ENCODE peak calls at places on chromosomes 7 and 10, in seven cellular contexts. Q is NCI-H1436, L is adrenal gland, X is fibroblast of villous mesenchyme, D is type B pancreatic cell, T is BJ, V is cerebellum. U is an unnamed sample.

GRCh38 chr7:107785926-107786325 is 17.1 kb downstream of the SLC26A3 start:
- DNase-seq in Q (no peak), L (no peak), X (peak; percentile 45), D (no peak), T (no peak), V (no peak), U (no peak)

GRCh38 chr7:112481833-112482669 is 1.3 kb downstream of the LSMEM1 start:
- DNase-seq in Q (no peak), L (peak; percentile 63), X (peak; percentile 91), D (no peak), T (peak; percentile 75), V (no peak), U (peak; percentile 90)

GRCh38 chr10:12875100-12875499 is 126.4 kb downstream of the CCDC3 start:
- DNase-seq in Q (no peak), L (no peak), X (peak; percentile 66), D (no peak), T (no peak), V (peak; percentile 28), U (no peak)

GRCh38 chr10:79133386-79133785 is 64.6 kb downstream of the ZMIZ1 start:
- DNase-seq in Q (no peak), L (no peak), X (no peak), D (no peak), T (no peak), V (no peak), U (no peak)

GRCh38 chr7:42053834-42054233 is 183.2 kb downstream of the GLI3 start:
- DNase-seq in Q (no peak), L (no peak), X (no peak), D (no peak), T (no peak), V (no peak), U (no peak)

GRCh38 chr7:28684729-28685211 is 272.5 kb downstream of the CREB5 start:
- DNase-seq in Q (no peak), L (no peak), X (no peak), D (no peak), T (no peak), V (no peak), U (no peak)

GRCh38 chr7:104241581-104241980 is 33.8 kb upstream of the ORC5 start:
- DNase-seq in Q (no peak), L (no peak), X (no peak), D (no peak), T (no peak), V (no peak), U (no peak)

GRCh38 chr7:142838461-142839213 is 16.2 kb upstream of the EPHB6 start:
- DNase-seq in Q (no peak), L (no peak), X (peak; percentile 11), D (no peak), T (no peak), V (no peak), U (peak; percentile 33)

GRCh38 chr7:101803203-101804086 is 14.0 kb upstream of the CUX1 start:
- DNase-seq in Q (no peak), L (no peak), X (no peak), D (no peak), T (no peak), V (no peak), U (no peak)

GRCh38 chr7:156903232-156903909 is 10.4 kb upstream of the LMBR1 start:
- DNase-seq in Q (no peak), L (peak; percentile 81), X (peak; percentile 30), D (no peak), T (no peak), V (no peak), U (peak; percentile 94)

GRCh38 chr10:98096731-98097130 is 37.7 kb upstream of the R3HCC1L start:
- DNase-seq in Q (peak; percentile 7), L (no peak), X (no peak), D (no peak), T (no peak), V (no peak), U (no peak)

GRCh38 chr7:539731-540411 is 20.2 kb upstream of the PDGFA start:
- DNase-seq in Q (no peak), L (no peak), X (peak; percentile 89), D (no peak), T (no peak), V (no peak), U (peak; percentile 44)

GRCh38 chr10:48681749-48682148 is 2.9 kb upstream of the WDFY4 start:
- DNase-seq in Q (no peak), L (no peak), X (no peak), D (no peak), T (no peak), V (no peak), U (no peak)

GRCh38 chr7:8254667-8255066 is 7.3 kb downstream of the ICA1 start:
- DNase-seq in Q (peak; percentile 59), L (no peak), X (no peak), D (no peak), T (no peak), V (no peak), U (no peak)

GRCh38 chr10:130300608-130301025 is 164.4 kb downstream of the GLRX3 start:
- DNase-seq in Q (peak; percentile 55), L (no peak), X (peak; percentile 31), D (no peak), T (no peak), V (no peak), U (peak; percentile 63)

GRCh38 chr7:64884085-64884912 is 18.8 kb upstream of the ZNF273 start:
- DNase-seq in Q (no peak), L (peak; percentile 11), X (no peak), D (peak; percentile 34), T (no peak), V (no peak), U (no peak)

GRCh38 chr10:102065561-102066420 is 642 bp downstream of the HPS6 start:
- DNase-seq in Q (no peak), L (peak; percentile 35), X (no peak), D (peak; percentile 71), T (no peak), V (peak; percentile 35), U (no peak)

GRCh38 chr10:78210548-78210947 is 176.9 kb downstream of the RPS24 start:
- DNase-seq in Q (no peak), L (no peak), X (no peak), D (no peak), T (no peak), V (no peak), U (no peak)

GRCh38 chr7:78080241-78080640 is 281.7 kb downstream of the PHTF2 start:
- DNase-seq in Q (no peak), L (no peak), X (no peak), D (no peak), T (no peak), V (no peak), U (no peak)

GRCh38 chr7:86760236-86760635 is 116.5 kb downstream of the GRM3 start:
- DNase-seq in Q (no peak), L (no peak), X (no peak), D (no peak), T (no peak), V (no peak), U (no peak)

GRCh38 chr10:37623506-37623905 is 233.9 kb downstream of the ZNF248 start:
- DNase-seq in Q (no peak), L (no peak), X (no peak), D (no peak), T (no peak), V (no peak), U (no peak)

GRCh38 chr10:99661370-99661749 is 2.1 kb downstream of the ENTPD7 start:
- DNase-seq in Q (no peak), L (peak; percentile 39), X (peak; percentile 89), D (no peak), T (peak; percentile 68), V (no peak), U (peak; percentile 92)

GRCh38 chr10:76297787-76298281 is 866.4 kb downstream of the LRMDA start:
- DNase-seq in Q (peak; percentile 77), L (no peak), X (no peak), D (no peak), T (no peak), V (no peak), U (no peak)

GRCh38 chr10:124362572-124362971 is 56.2 kb downstream of the OAT start:
- DNase-seq in Q (no peak), L (no peak), X (no peak), D (no peak), T (no peak), V (no peak), U (no peak)

GRCh38 chr10:48976208-48976607 is 36.6 kb upstream of the LRRC18 start:
- DNase-seq in Q (no peak), L (peak; percentile 57), X (peak; percentile 18), D (no peak), T (no peak), V (peak; percentile 14), U (peak; percentile 13)

GRCh38 chr7:35026154-35026553 is 11.1 kb downstream of the DPY19L1 start:
- DNase-seq in Q (no peak), L (no peak), X (no peak), D (no peak), T (no peak), V (no peak), U (peak; percentile 28)

GRCh38 chr7:351681-352480 is 61.9 kb downstream of the FOXL3 start:
- DNase-seq in Q (no peak), L (no peak), X (no peak), D (no peak), T (no peak), V (no peak), U (no peak)

GRCh38 chr10:29109700-29110099 is 179.2 kb upstream of the LYZL1 start:
- DNase-seq in Q (no peak), L (no peak), X (no peak), D (no peak), T (no peak), V (no peak), U (no peak)